ENCODE peak calls at places on chromosome 11, in six cellular contexts. One of them, this sample, is unnamed.

GRCh38 chr11:72685560-72686480 is 11.6 kb upstream of the PDE2A start:
- DNase-seq in hepatic stellate cell: no peak
- DNase-seq in occipital lobe: no peak
- DNase-seq in amygdala: no peak
- DNase-seq in GM13976: no peak
- DNase-seq in thoracic aorta: no peak
- DNase-seq in this sample: no peak

GRCh38 chr11:76415073-76415472 is 29.7 kb upstream of the EMSY start:
- DNase-seq in thoracic aorta: no peak
- DNase-seq in amygdala: no peak
- DNase-seq in GM13976: no peak
- DNase-seq in occipital lobe: no peak
- DNase-seq in hepatic stellate cell: no peak
- DNase-seq in this sample: no peak

GRCh38 chr11:82855616-82856015 is 44.6 kb downstream of the PRCP start:
- DNase-seq in thoracic aorta: no peak
- DNase-seq in hepatic stellate cell: no peak
- DNase-seq in amygdala: no peak
- DNase-seq in occipital lobe: no peak
- DNase-seq in GM13976: no peak
- DNase-seq in this sample: no peak

GRCh38 chr11:2793781-2794418 is 91.7 kb downstream of the CDKN1C start:
- DNase-seq in occipital lobe: no peak
- DNase-seq in hepatic stellate cell: no peak
- DNase-seq in amygdala: no peak
- DNase-seq in thoracic aorta: no peak
- DNase-seq in GM13976: no peak
- DNase-seq in this sample: no peak

GRCh38 chr11:41461057-41461681 is 1.7 kb upstream of the LRRC4C start:
- DNase-seq in GM13976: no peak
- DNase-seq in amygdala: no peak
- DNase-seq in occipital lobe: no peak
- DNase-seq in thoracic aorta: no peak
- DNase-seq in hepatic stellate cell: no peak
- DNase-seq in this sample: no peak

GRCh38 chr11:113106507-113106906 is 145.3 kb downstream of the NCAM1 start:
- DNase-seq in GM13976: no peak
- DNase-seq in hepatic stellate cell: no peak
- DNase-seq in amygdala: no peak
- DNase-seq in thoracic aorta: no peak
- DNase-seq in occipital lobe: no peak
- DNase-seq in this sample: no peak

GRCh38 chr11:126475627-126475991 is 120.1 kb downstream of the ST3GAL4 start:
- DNase-seq in hepatic stellate cell: no peak
- DNase-seq in amygdala: no peak
- DNase-seq in GM13976: no peak
- DNase-seq in thoracic aorta: no peak
- DNase-seq in occipital lobe: no peak
- DNase-seq in this sample: no peak

GRCh38 chr11:112852141-112852853 is 108.9 kb upstream of the NCAM1 start:
- DNase-seq in hepatic stellate cell: no peak
- DNase-seq in occipital lobe: no peak
- DNase-seq in amygdala: no peak
- DNase-seq in GM13976: no peak
- DNase-seq in thoracic aorta: no peak
- DNase-seq in this sample: no peak

GRCh38 chr11:123490527-123490926 is 60.5 kb downstream of the GRAMD1B start:
- DNase-seq in hepatic stellate cell: no peak
- DNase-seq in occipital lobe: no peak
- DNase-seq in thoracic aorta: no peak
- DNase-seq in GM13976: no peak
- DNase-seq in amygdala: no peak
- DNase-seq in this sample: no peak

GRCh38 chr11:86735462-86736302 is 63.3 kb upstream of the ME3 start:
- DNase-seq in hepatic stellate cell: peak
- DNase-seq in amygdala: no peak
- DNase-seq in GM13976: no peak
- DNase-seq in thoracic aorta: no peak
- DNase-seq in occipital lobe: no peak
- DNase-seq in this sample: no peak

GRCh38 chr11:12201016-12201985 is 90.9 kb downstream of the MICAL2 start:
- DNase-seq in hepatic stellate cell: peak
- DNase-seq in occipital lobe: peak
- DNase-seq in GM13976: no peak
- DNase-seq in thoracic aorta: peak
- DNase-seq in amygdala: no peak
- DNase-seq in this sample: no peak

GRCh38 chr11:132186699-132187098 is 816.3 kb downstream of the NTM start:
- DNase-seq in hepatic stellate cell: no peak
- DNase-seq in GM13976: no peak
- DNase-seq in occipital lobe: no peak
- DNase-seq in thoracic aorta: no peak
- DNase-seq in amygdala: no peak
- DNase-seq in this sample: no peak

GRCh38 chr11:74473382-74474201 is 6.2 kb upstream of the KCNE3 start:
- DNase-seq in GM13976: no peak
- DNase-seq in thoracic aorta: no peak
- DNase-seq in occipital lobe: no peak
- DNase-seq in amygdala: no peak
- DNase-seq in hepatic stellate cell: no peak
- DNase-seq in this sample: no peak

GRCh38 chr11:92735039-92735438 is 234.4 kb upstream of the MTNR1B start:
- DNase-seq in amygdala: no peak
- DNase-seq in GM13976: no peak
- DNase-seq in thoracic aorta: no peak
- DNase-seq in occipital lobe: no peak
- DNase-seq in hepatic stellate cell: no peak
- DNase-seq in this sample: no peak

GRCh38 chr11:68543594-68543993 is 83.0 kb downstream of the PPP6R3 start:
- DNase-seq in occipital lobe: no peak
- DNase-seq in amygdala: no peak
- DNase-seq in hepatic stellate cell: no peak
- DNase-seq in thoracic aorta: no peak
- DNase-seq in GM13976: no peak
- DNase-seq in this sample: no peak

GRCh38 chr11:120622189-120622912 is 110.8 kb downstream of the GRIK4 start:
- DNase-seq in amygdala: no peak
- DNase-seq in GM13976: no peak
- DNase-seq in occipital lobe: no peak
- DNase-seq in hepatic stellate cell: no peak
- DNase-seq in thoracic aorta: no peak
- DNase-seq in this sample: no peak